ENCODE peak calls at places on chromosomes 2 and 18, in four cellular contexts. Z, J, A and U are unnamed samples.
A peak's percentile ranks its signal among the peaks of the same experiment; 100 is the strongest.

GRCh38 chr2:112674229-112674628 is 28.5 kb downstream of the SLC20A1 start:
- DNase-seq in J (peak; percentile 54), A (no peak), Z (no peak), U (no peak)

GRCh38 chr18:44098551-44099098 is 582.1 kb upstream of the SETBP1 start:
- DNase-seq in A (no peak), Z (no peak), J (no peak), U (no peak)

GRCh38 chr2:62586981-62587380 is 81.0 kb upstream of the TMEM17 start:
- DNase-seq in A (no peak), J (no peak), Z (peak; percentile 67), U (no peak)

GRCh38 chr2:33216508-33217182 is 259.8 kb upstream of the RASGRP3 start:
- DNase-seq in J (peak; percentile 85), Z (no peak), A (no peak), U (no peak)

GRCh38 chr2:203685081-203685621 is 21.3 kb upstream of the CD28 start:
- DNase-seq in J (no peak), A (no peak), Z (peak; percentile 66), U (no peak)

GRCh38 chr2:88627856-88628568 is 748 bp upstream of the EIF2AK3 start:
- DNase-seq in J (peak; percentile 89), Z (peak; percentile 83), A (peak; percentile 64), U (peak; percentile 64)

GRCh38 chr2:132484144-132484543 is 67.5 kb downstream of the GPR39 start:
- DNase-seq in A (no peak), J (no peak), Z (no peak), U (no peak)

GRCh38 chr2:197628043-197628500 is 47.3 kb downstream of the RFTN2 start:
- DNase-seq in J (no peak), Z (no peak), A (no peak), U (no peak)

GRCh38 chr2:209525834-209526281 is 102.0 kb downstream of the MAP2 start:
- DNase-seq in Z (peak; percentile 67), J (no peak), A (no peak), U (no peak)

GRCh38 chr18:70384181-70384790 is 95.4 kb downstream of the SOCS6 start:
- DNase-seq in A (no peak), Z (peak; percentile 37), J (no peak), U (no peak)

GRCh38 chr2:201969938-201970785 is 63.5 kb upstream of the FZD7 start:
- DNase-seq in A (no peak), J (no peak), Z (peak; percentile 78), U (no peak)

GRCh38 chr2:15765211-15765610 is 173.5 kb downstream of the DDX1 start:
- DNase-seq in J (no peak), A (no peak), Z (no peak), U (no peak)

DNA sequence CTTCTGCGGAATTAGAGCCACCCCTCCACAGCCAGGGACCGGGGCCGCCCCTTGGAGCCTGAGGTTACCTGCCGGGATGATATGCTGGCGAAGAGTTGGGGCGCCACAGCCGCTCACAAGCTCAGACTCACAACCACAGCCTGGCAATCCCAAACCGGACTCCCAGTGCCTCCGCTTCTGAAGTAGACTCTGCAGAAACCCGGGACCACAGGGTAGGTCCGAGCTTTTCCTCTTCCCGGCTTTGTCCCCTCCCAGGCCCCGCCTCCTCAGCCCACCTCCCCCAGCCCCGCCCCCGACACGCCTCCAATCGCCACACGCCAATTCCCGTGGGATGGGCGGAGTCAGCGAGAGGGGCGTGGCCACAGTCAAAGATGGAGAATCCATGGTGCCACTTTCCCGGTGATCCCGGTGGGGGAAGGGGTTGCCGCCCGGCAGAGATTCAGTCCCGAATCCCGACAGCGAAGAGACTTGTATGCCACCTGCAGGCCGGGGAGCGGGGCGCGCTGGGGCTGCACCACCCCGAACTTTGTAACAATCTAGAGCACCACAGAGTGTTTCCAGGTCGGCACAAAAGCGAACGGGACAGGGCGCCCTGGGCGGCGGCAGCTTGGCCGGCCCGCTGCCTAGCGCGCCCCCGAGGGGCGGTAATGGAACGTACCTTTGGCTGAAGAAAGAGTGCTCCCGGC is at the start of gene IDH1:
- DNase-seq in A (peak; percentile 99), J (peak; percentile 98), Z (peak; percentile 82), U (peak; percentile 99)
- TF ChIP-seq CTCF in A (peak; percentile 67), J (peak; percentile 41), Z (peak; percentile 62), U (no peak)

GRCh38 chr2:185215497-185215896 is 523.1 kb upstream of the FSIP2 start:
- DNase-seq in J (no peak), Z (no peak), A (no peak), U (no peak)
- TF ChIP-seq CTCF in J (no peak), Z (no peak), A (peak; percentile 15), U (no peak)

DNA sequence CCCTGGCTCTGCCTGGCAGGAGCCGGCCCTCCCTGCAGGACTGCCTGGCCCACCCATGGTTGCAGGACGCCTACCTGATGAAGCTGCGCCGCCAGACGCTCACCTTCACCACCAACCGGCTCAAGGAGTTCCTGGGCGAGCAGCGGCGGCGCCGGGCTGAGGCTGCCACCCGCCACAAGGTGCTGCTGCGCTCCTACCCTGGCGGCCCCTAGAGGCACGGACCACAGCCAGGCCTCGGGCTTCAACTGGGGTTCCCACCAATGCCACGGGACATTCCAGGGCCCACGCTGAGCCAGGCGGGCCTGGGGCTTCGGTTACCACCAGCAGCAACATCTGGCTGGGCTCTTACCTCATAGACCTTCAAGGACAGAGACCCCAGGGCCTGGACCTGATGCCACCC is 6.1 kb upstream of the GMPPA start:
- DNase-seq in Z (no peak), A (no peak), J (no peak), U (no peak)
- TF ChIP-seq CTCF in Z (no peak), A (peak; percentile 47), J (no peak), U (no peak)

DNA sequence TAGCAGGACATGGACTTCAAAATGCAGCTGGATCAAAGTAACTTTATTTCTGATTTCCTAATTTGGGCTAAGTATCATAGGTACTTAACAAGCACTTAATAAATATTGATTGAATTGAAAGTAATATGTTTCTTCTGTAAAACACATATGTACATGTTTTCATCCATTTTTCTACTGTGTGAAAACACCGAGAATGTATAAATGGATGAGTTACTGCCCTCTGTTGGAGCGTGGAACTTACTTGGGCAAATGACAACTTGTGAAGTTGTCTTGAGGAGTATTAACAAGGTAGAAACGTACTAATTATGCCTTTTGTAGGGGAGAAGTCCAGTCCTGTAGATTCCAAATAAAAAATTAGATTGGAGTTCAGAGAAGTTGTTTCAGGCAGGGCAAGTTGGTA is 87.2 kb downstream of the PHLPP1 start:
- DNase-seq in A (no peak), J (no peak), Z (no peak), U (no peak)
- TF ChIP-seq CTCF in A (no peak), J (peak; percentile 38), Z (no peak), U (no peak)

DNA sequence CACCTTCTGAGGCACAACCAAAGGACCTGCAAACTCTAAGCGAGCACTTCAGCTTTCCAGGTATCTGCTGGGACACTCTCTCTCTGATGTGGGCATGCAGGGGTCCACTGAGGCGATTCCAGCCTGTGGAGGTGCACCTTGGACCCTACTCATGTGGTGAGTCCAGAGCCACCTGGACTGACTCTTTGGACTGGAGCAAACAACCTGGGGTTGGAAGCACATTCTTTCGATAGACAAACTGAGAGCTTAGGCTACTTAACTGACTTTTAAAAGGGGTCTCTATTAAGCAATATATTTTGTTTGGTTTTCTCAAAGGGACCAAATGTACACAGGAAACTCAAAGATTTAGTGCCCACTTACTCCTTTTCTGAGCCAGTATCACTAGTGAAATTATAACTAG is 51.6 kb downstream of the FRZB start:
- DNase-seq in J (no peak), Z (no peak), A (no peak), U (no peak)
- TF ChIP-seq CTCF in J (no peak), Z (no peak), A (no peak), U (no peak)

GRCh38 chr2:57199663-57200062 is 846.9 kb upstream of the VRK2 start:
- DNase-seq in Z (no peak), J (no peak), A (no peak), U (no peak)

GRCh38 chr2:57209799-57210198 is 836.8 kb upstream of the VRK2 start:
- DNase-seq in Z (no peak), A (no peak), J (no peak), U (no peak)

GRCh38 chr2:57205241-57205640 is 841.4 kb upstream of the VRK2 start:
- DNase-seq in A (no peak), J (no peak), Z (no peak), U (no peak)

GRCh38 chr2:57207191-57207590 is 839.4 kb upstream of the VRK2 start:
- DNase-seq in J (no peak), A (no peak), Z (no peak), U (no peak)

GRCh38 chr2:57204364-57204763 is 842.2 kb upstream of the VRK2 start:
- DNase-seq in J (no peak), A (no peak), Z (no peak), U (no peak)
- TF ChIP-seq CTCF in J (no peak), A (no peak), Z (no peak), U (no peak)

DNA sequence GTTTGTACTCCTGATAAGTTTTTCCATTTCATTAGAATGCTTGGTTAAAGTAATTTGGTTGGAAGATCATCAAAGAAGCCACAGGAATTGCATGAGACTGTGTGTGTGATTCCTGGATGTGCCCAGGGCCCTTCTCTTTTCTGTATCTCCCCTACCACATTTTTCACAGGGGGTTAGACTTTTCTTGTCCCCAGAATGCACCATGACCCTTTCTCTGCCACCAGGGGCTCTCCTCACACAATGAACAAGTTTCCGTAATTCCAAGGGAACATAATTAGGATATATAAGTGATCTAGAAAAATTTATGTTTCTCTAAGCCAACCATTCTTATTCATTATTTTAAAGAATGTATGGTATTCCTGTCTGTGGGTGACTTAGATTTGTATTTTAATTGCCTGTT is 291.8 kb downstream of the NEDD4L start:
- DNase-seq in J (no peak), A (no peak), Z (no peak), U (no peak)
- TF ChIP-seq CTCF in J (no peak), A (peak; percentile 34), Z (peak; percentile 41), U (no peak)

GRCh38 chr18:6949800-6950586 is 167.6 kb downstream of the LAMA1 start:
- DNase-seq in A (no peak), J (peak; percentile 63), Z (no peak), U (no peak)

GRCh38 chr18:6947328-6948030 is 170.1 kb downstream of the LAMA1 start:
- DNase-seq in A (no peak), J (no peak), Z (no peak), U (no peak)

GRCh38 chr18:6948656-6949055 is 168.9 kb downstream of the LAMA1 start:
- DNase-seq in Z (no peak), A (no peak), J (no peak), U (no peak)

GRCh38 chr18:6950641-6951040 is 167.0 kb downstream of the LAMA1 start:
- DNase-seq in J (no peak), A (no peak), Z (no peak), U (no peak)

GRCh38 chr18:6948238-6948637 is 169.4 kb downstream of the LAMA1 start:
- DNase-seq in J (no peak), A (no peak), Z (no peak), U (no peak)
- TF ChIP-seq CTCF in J (no peak), A (no peak), Z (no peak), U (no peak)